ENCODE peak calls at places on chromosome 7, in seven cellular contexts. M is sigmoid colon, P is GM12865, H is mucosa of descending colon, X is HFF-Myc, T is heart left ventricle, C is A549. J is an unnamed sample.
A peak's percentile ranks its signal among the peaks of the same experiment; 100 is the strongest.

GRCh38 chr7:98970031-98970615 is 91.8 kb downstream of the TRRAP start:
- DNase-seq in M (no peak), P (no peak), H (no peak), X (no peak), T (no peak), C (no peak), J (no peak)

GRCh38 chr7:78529392-78529791 is 730.8 kb downstream of the PHTF2 start:
- DNase-seq in M (no peak), P (no peak), H (no peak), X (no peak), T (no peak), C (no peak), J (no peak)

GRCh38 chr7:123393623-123394022 is 140.8 kb downstream of the IQUB start:
- DNase-seq in M (no peak), P (no peak), H (no peak), X (no peak), T (no peak), C (no peak), J (no peak)

GRCh38 chr7:117825132-117825531 is 48.1 kb downstream of the CTTNBP2 start:
- DNase-seq in M (no peak), P (no peak), H (no peak), X (no peak), T (no peak), C (no peak), J (no peak)

GRCh38 chr7:7867835-7868234 is 100.8 kb upstream of the GLCCI1 start:
- DNase-seq in M (no peak), P (no peak), H (no peak), X (no peak), T (no peak), C (no peak), J (no peak)

GRCh38 chr7:25995893-25996529 is 156.0 kb upstream of the NFE2L3 start:
- DNase-seq in M (no peak), P (no peak), H (no peak), X (no peak), T (no peak), C (no peak), J (no peak)

GRCh38 chr7:151789380-151789947 is 87.5 kb downstream of the PRKAG2 start:
- DNase-seq in M (no peak), P (no peak), H (no peak), X (no peak), T (no peak), C (no peak), J (no peak)

GRCh38 chr7:26083113-26083512 is 68.9 kb upstream of the NFE2L3 start:
- DNase-seq in M (no peak), P (no peak), H (no peak), X (no peak), T (no peak), C (no peak), J (peak; percentile 99)

GRCh38 chr7:30147785-30148184 is 13.0 kb downstream of the MTURN start:
- DNase-seq in M (no peak), P (no peak), H (no peak), X (no peak), T (no peak), C (no peak), J (no peak)

GRCh38 chr7:24778543-24779282 is 21.4 kb upstream of the GSDME start:
- DNase-seq in M (peak; percentile 70), P (peak; percentile 58), H (no peak), X (no peak), T (peak; percentile 61), C (no peak), J (peak; percentile 8)

GRCh38 chr7:2522780-2523433 is 3.3 kb downstream of the LFNG start:
- DNase-seq in M (no peak), P (no peak), H (peak; percentile 84), X (no peak), T (no peak), C (peak; percentile 35), J (no peak)

GRCh38 chr7:30225863-30226361 is 58.5 kb upstream of the ZNRF2 start:
- DNase-seq in M (peak; percentile 83), P (peak; percentile 83), H (peak; percentile 76), X (no peak), T (peak; percentile 71), C (no peak), J (peak; percentile 76)

GRCh38 chr7:5333121-5334050 is 50.6 kb downstream of the SLC29A4 start:
- DNase-seq in M (no peak), P (peak; percentile 41), H (no peak), X (no peak), T (no peak), C (no peak), J (no peak)

GRCh38 chr7:100598425-100598824 is 3.7 kb upstream of the PCOLCE start:
- DNase-seq in M (no peak), P (no peak), H (no peak), X (no peak), T (no peak), C (no peak), J (no peak)

GRCh38 chr7:159022238-159022993 is 122.3 kb downstream of the VIPR2 start:
- DNase-seq in M (peak; percentile 61), P (no peak), H (peak; percentile 49), X (no peak), T (no peak), C (no peak), J (no peak)

GRCh38 chr7:64098-64521 is 128.3 kb upstream of the FAM20C start:
- DNase-seq in M (peak; percentile 86), P (peak; percentile 13), H (no peak), X (no peak), T (peak; percentile 73), C (peak; percentile 18), J (no peak)

GRCh38 chr7:791481-791880 is 40.8 kb upstream of the SUN1 start:
- DNase-seq in M (no peak), P (no peak), H (no peak), X (no peak), T (no peak), C (no peak), J (no peak)

GRCh38 chr7:90244909-90245841 is at the start of gene CFAP69:
- DNase-seq in M (peak; percentile 95), P (peak; percentile 90), H (peak; percentile 94), X (peak; percentile 47), T (peak; percentile 93), C (peak; percentile 89), J (peak; percentile 58)

GRCh38 chr7:14395860-14396259 is 406.4 kb upstream of the ETV1 start:
- DNase-seq in M (no peak), P (no peak), H (no peak), X (no peak), T (no peak), C (no peak), J (no peak)

GRCh38 chr7:134058980-134059379 is 68.2 kb upstream of the LRGUK start:
- DNase-seq in M (no peak), P (no peak), H (no peak), X (no peak), T (no peak), C (no peak), J (no peak)

GRCh38 chr7:134140889-134141867 is 14.0 kb downstream of the LRGUK start:
- DNase-seq in M (peak; percentile 78), P (peak; percentile 69), H (peak; percentile 55), X (peak; percentile 33), T (peak; percentile 73), C (peak; percentile 93), J (no peak)

GRCh38 chr7:27585781-27586447 is 76.8 kb downstream of the HIBADH start:
- DNase-seq in M (no peak), P (no peak), H (no peak), X (no peak), T (no peak), C (no peak), J (no peak)

GRCh38 chr7:21128418-21128817 is 299.5 kb upstream of the SP4 start:
- DNase-seq in M (no peak), P (no peak), H (no peak), X (no peak), T (no peak), C (no peak), J (no peak)

DNA sequence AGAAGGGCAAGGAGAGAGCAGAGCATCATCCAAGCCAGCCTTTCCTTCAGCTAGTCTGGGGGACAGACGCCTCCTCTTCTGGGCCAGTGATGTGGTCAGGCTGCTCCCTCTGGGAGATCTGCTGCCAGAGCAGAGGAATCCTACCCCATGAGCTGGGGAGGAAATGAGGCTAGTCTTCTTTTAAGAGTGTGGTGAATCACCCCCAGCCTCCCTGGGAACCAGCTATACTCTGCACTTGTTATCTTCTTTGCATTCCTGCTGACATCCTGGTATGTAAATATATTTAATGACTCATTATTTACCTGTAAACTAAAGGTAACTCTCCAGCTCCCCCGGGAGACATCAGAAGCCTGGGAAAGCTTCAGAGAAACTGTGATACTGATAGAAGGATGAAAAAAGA is 41.6 kb upstream of the EPHB6 start:
- DNase-seq in M (no peak), P (no peak), H (no peak), X (no peak), T (no peak), C (no peak), J (no peak)
- H3K4me3 ChIP-seq in M (no peak overlapping the region), P (no peak overlapping the region), H (no peak overlapping the region), X (no peak overlapping the region), T (no peak overlapping the region), C (no peak overlapping the region), J (no peak overlapping the region)

GRCh38 chr7:73830618-73830871 is 251 bp upstream of the CLDN4 start:
- DNase-seq in M (no peak), P (no peak), H (no peak), X (no peak), T (no peak), C (no peak), J (no peak)

GRCh38 chr7:73829505-73829904 is 1.3 kb upstream of the CLDN4 start:
- DNase-seq in M (no peak), P (no peak), H (no peak), X (no peak), T (no peak), C (no peak), J (no peak)

GRCh38 chr7:73830872-73831655 is at the start of gene CLDN4:
- DNase-seq in M (no peak), P (no peak), H (peak; percentile 94), X (no peak), T (no peak), C (no peak), J (no peak)

GRCh38 chr7:73828972-73829371 is 1.8 kb upstream of the CLDN4 start:
- DNase-seq in M (no peak), P (no peak), H (no peak), X (no peak), T (no peak), C (no peak), J (no peak)

GRCh38 chr7:73829921-73830617 is 727 bp upstream of the CLDN4 start:
- DNase-seq in M (no peak), P (no peak), H (peak; percentile 81), X (no peak), T (no peak), C (no peak), J (no peak)
- TF ChIP-seq CTCF in M (no peak), P (no peak), H (no peak), X (no peak), T (no peak), C (peak; percentile 6), J (no peak)

GRCh38 chr7:112448891-112449290 is 1.4 kb upstream of the IFRD1 start:
- DNase-seq in M (no peak), P (no peak), H (no peak), X (no peak), T (no peak), C (no peak), J (no peak)
- H3K4me3 ChIP-seq in M (no peak overlapping the region), P (no peak overlapping the region), H (no peak overlapping the region), X (no peak overlapping the region), T (no peak overlapping the region), C (no peak overlapping the region), J (no peak overlapping the region)

DNA sequence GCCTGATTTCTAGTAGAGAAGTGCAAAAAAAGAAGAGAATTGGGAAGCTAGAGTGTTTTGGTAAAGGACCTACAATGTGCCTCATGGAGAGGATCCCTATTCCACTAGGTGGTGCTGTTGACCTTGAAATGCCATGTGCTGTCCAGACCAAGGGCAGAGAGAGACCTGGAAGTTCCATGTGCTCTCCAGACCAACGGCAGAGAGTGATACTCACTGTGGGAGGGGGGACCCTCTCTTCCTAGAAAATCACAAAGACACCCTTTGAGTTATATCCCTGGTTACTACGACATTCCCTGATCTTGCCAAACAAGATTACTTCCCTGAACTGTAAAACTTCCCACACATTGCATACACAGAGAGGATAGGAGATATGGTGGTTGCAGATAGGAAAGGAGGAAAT is 212.7 kb upstream of the ZNF804B start:
- DNase-seq in M (no peak), P (peak; percentile 59), H (no peak), X (peak; percentile 0), T (no peak), C (peak; percentile 5), J (no peak)
- TF ChIP-seq CTCF in M (no peak), P (peak; percentile 56), H (no peak), X (no peak), T (peak; percentile 21), C (peak; percentile 47), J (peak; percentile 53)